ENCODE peak calls at places on chromosomes 13 and 19, in six cellular contexts. X, J, K, S, I and H are unnamed samples.

GRCh38 chr19:3458595-3459284 is 21.6 kb downstream of the SMIM24 start:
- DNase-seq in X (no peak), J (peak), K (no peak), S (no peak), I (no peak), H (no peak)

GRCh38 chr13:110312669-110313031 is 5.6 kb downstream of the COL4A2 start:
- DNase-seq in X (no peak), J (no peak), K (no peak), S (peak), I (no peak), H (no peak)

GRCh38 chr19:29418106-29418684 is 107.6 kb upstream of the VSTM2B start:
- DNase-seq in X (no peak), J (no peak), K (no peak), S (no peak), I (no peak), H (no peak)

GRCh38 chr19:10193666-10194499 is 870 bp downstream of the DNMT1 start:
- DNase-seq in X (no peak), J (peak), K (no peak), S (peak), I (peak), H (no peak)

GRCh38 chr13:20415288-20415644 is 110.4 kb downstream of the CRYL1 start:
- DNase-seq in X (no peak), J (no peak), K (no peak), S (no peak), I (no peak), H (no peak)

GRCh38 chr19:9860407-9860806 is 25.3 kb downstream of the PIN1 start:
- DNase-seq in X (no peak), J (no peak), K (no peak), S (no peak), I (no peak), H (no peak)

GRCh38 chr13:75469087-75469486 is 12.9 kb downstream of the TBC1D4 start:
- DNase-seq in X (no peak), J (no peak), K (no peak), S (no peak), I (no peak), H (no peak)

GRCh38 chr19:3402631-3403443 is 36.5 kb downstream of the NFIC start:
- DNase-seq in X (no peak), J (no peak), K (no peak), S (no peak), I (no peak), H (no peak)

GRCh38 chr19:34085336-34085735 is 87.0 kb upstream of the LSM14A start:
- DNase-seq in X (no peak), J (no peak), K (no peak), S (no peak), I (no peak), H (no peak)

GRCh38 chr13:92804346-92804745 is 422.3 kb upstream of the GPC6 start:
- DNase-seq in X (no peak), J (no peak), K (no peak), S (no peak), I (no peak), H (no peak)

GRCh38 chr19:33214621-33215020 is 11.0 kb downstream of the SLC7A10 start:
- DNase-seq in X (no peak), J (no peak), K (no peak), S (peak), I (no peak), H (no peak)

GRCh38 chr13:87259479-87260083 is 411.6 kb upstream of the SLITRK5 start:
- DNase-seq in X (no peak), J (no peak), K (no peak), S (no peak), I (no peak), H (no peak)

GRCh38 chr19:16180611-16181010 is 4.6 kb upstream of the FAM32A start:
- DNase-seq in X (no peak), J (no peak), K (no peak), S (peak), I (no peak), H (no peak)

GRCh38 chr19:40279120-40279551 is 6.0 kb downstream of the AKT2 start:
- DNase-seq in X (no peak), J (no peak), K (no peak), S (no peak), I (no peak), H (no peak)

GRCh38 chr19:1855828-1856255 is 7.5 kb downstream of the KLF16 start:
- DNase-seq in X (no peak), J (peak), K (no peak), S (no peak), I (no peak), H (no peak)

GRCh38 chr13:73958657-73959397 is 175.4 kb downstream of the KLF12 start:
- DNase-seq in X (no peak), J (no peak), K (no peak), S (no peak), I (no peak), H (no peak)

GRCh38 chr19:58379276-58379675 is 1.6 kb downstream of the ZNF837 start:
- DNase-seq in X (no peak), J (no peak), K (no peak), S (no peak), I (no peak), H (no peak)

GRCh38 chr19:48970923-48971395 is 5.8 kb downstream of the FTL start:
- DNase-seq in X (peak), J (peak), K (peak), S (peak), I (peak), H (peak)